ENCODE peak calls at places on chromosome 11, in eight cellular contexts. One of them, this sample, is unnamed.

GRCh38 chr11:65375012-65375411 is 7.4 kb downstream of the SLC25A45 start:
- DNase-seq in HCT116: no peak
- DNase-seq in GM23338: no peak
- DNase-seq in breast epithelium: no peak
- DNase-seq in AG04450: no peak
- DNase-seq in OCI-LY7: no peak
- DNase-seq in brain microvascular endothelial cell: no peak
- DNase-seq in IMR-90: no peak
- DNase-seq in this sample: no peak

GRCh38 chr11:102798012-102798746 is at the start of gene MMP1:
- DNase-seq in IMR-90: peak; percentile 90
- DNase-seq in HCT116: no peak
- DNase-seq in AG04450: peak; percentile 29
- DNase-seq in GM23338: no peak
- DNase-seq in brain microvascular endothelial cell: peak; percentile 40
- DNase-seq in breast epithelium: no peak
- DNase-seq in OCI-LY7: no peak
- DNase-seq in this sample: no peak

GRCh38 chr11:114246321-114247069 is 49.7 kb upstream of the NNMT start:
- DNase-seq in OCI-LY7: no peak
- DNase-seq in HCT116: no peak
- DNase-seq in AG04450: no peak
- DNase-seq in breast epithelium: no peak
- DNase-seq in brain microvascular endothelial cell: no peak
- DNase-seq in IMR-90: no peak
- DNase-seq in GM23338: no peak
- DNase-seq in this sample: no peak

GRCh38 chr11:119149371-119150275 is 771 bp downstream of the ABCG4 start:
- DNase-seq in brain microvascular endothelial cell: no peak
- DNase-seq in AG04450: no peak
- DNase-seq in HCT116: no peak
- DNase-seq in OCI-LY7: no peak
- DNase-seq in IMR-90: no peak
- DNase-seq in GM23338: peak; percentile 63
- DNase-seq in breast epithelium: no peak
- DNase-seq in this sample: no peak

GRCh38 chr11:32893091-32893946 is 708 bp downstream of the QSER1 start:
- DNase-seq in AG04450: no peak
- DNase-seq in breast epithelium: no peak
- DNase-seq in OCI-LY7: peak; percentile 80
- DNase-seq in GM23338: peak; percentile 82
- DNase-seq in HCT116: no peak
- DNase-seq in brain microvascular endothelial cell: peak; percentile 24
- DNase-seq in IMR-90: peak; percentile 26
- DNase-seq in this sample: peak; percentile 74

GRCh38 chr11:8501838-8502237 is 92.2 kb downstream of the STK33 start:
- DNase-seq in AG04450: no peak
- DNase-seq in GM23338: no peak
- DNase-seq in HCT116: no peak
- DNase-seq in brain microvascular endothelial cell: peak; percentile 5
- DNase-seq in breast epithelium: no peak
- DNase-seq in IMR-90: peak; percentile 19
- DNase-seq in OCI-LY7: no peak
- DNase-seq in this sample: no peak

GRCh38 chr11:94758671-94759070 is 9.5 kb upstream of the AMOTL1 start:
- DNase-seq in IMR-90: no peak
- DNase-seq in HCT116: no peak
- DNase-seq in breast epithelium: no peak
- DNase-seq in brain microvascular endothelial cell: no peak
- DNase-seq in OCI-LY7: no peak
- DNase-seq in AG04450: no peak
- DNase-seq in GM23338: no peak
- DNase-seq in this sample: no peak

GRCh38 chr11:105040703-105041102 is 4.4 kb downstream of the CARD16 start:
- DNase-seq in HCT116: no peak
- DNase-seq in IMR-90: no peak
- DNase-seq in breast epithelium: no peak
- DNase-seq in brain microvascular endothelial cell: no peak
- DNase-seq in AG04450: no peak
- DNase-seq in GM23338: no peak
- DNase-seq in OCI-LY7: no peak
- DNase-seq in this sample: no peak

DNA sequence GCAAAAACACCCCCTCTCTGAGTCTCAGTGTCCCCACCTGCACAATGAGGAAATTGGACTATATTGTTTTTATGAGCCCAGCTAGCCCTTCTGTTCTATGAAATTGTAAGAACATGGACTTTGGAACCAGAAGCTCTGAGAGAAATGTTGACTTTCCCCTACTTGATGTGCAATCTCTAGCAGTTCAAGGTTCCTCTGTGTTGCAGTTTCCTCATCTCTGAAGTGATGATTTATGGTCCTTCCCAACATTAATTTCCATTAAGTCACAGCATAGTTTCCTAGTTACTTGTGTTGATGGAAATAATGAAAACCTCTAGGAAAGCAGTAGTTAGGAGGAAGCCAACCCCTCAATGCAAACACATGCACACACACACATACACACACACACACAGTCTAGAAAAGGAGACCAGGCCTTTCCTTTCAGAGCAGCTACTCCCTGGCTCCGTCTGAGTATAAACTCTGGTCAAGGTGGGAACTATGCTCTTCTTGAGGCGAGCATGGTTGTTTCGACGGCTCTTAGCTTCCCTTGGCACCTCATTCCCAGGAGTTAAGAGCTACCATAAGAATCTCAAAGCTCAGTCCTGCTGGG is 518.4 kb downstream of the SOX6 start:
- DNase-seq in breast epithelium: no peak
- DNase-seq in OCI-LY7: no peak
- DNase-seq in brain microvascular endothelial cell: no peak
- DNase-seq in HCT116: no peak
- DNase-seq in AG04450: no peak
- DNase-seq in IMR-90: no peak
- DNase-seq in GM23338: no peak
- DNase-seq in this sample: no peak
- H3K27ac ChIP-seq in breast epithelium: no peak overlapping the region
- H3K27ac ChIP-seq in OCI-LY7: no peak overlapping the region
- H3K27ac ChIP-seq in brain microvascular endothelial cell: no peak overlapping the region
- H3K27ac ChIP-seq in HCT116: no peak overlapping the region
- H3K27ac ChIP-seq in AG04450: no peak overlapping the region
- H3K27ac ChIP-seq in IMR-90: no peak overlapping the region
- H3K27ac ChIP-seq in GM23338: no peak overlapping the region
- H3K27ac ChIP-seq in this sample: no peak overlapping the region

GRCh38 chr11:134045799-134046635 is 22.9 kb upstream of the JAM3 start:
- DNase-seq in GM23338: peak; percentile 68
- DNase-seq in AG04450: no peak
- DNase-seq in brain microvascular endothelial cell: no peak
- DNase-seq in breast epithelium: no peak
- DNase-seq in IMR-90: no peak
- DNase-seq in OCI-LY7: no peak
- DNase-seq in HCT116: no peak
- DNase-seq in this sample: peak; percentile 49
- TF ChIP-seq CTCF in GM23338: peak; percentile 45
- TF ChIP-seq CTCF in AG04450: peak; percentile 58
- TF ChIP-seq CTCF in brain microvascular endothelial cell: peak; percentile 60
- TF ChIP-seq CTCF in breast epithelium: no peak
- TF ChIP-seq CTCF in IMR-90: peak; percentile 37
- TF ChIP-seq CTCF in OCI-LY7: no peak
- TF ChIP-seq CTCF in HCT116: peak; percentile 20
- TF ChIP-seq CTCF in this sample: peak; percentile 60

DNA sequence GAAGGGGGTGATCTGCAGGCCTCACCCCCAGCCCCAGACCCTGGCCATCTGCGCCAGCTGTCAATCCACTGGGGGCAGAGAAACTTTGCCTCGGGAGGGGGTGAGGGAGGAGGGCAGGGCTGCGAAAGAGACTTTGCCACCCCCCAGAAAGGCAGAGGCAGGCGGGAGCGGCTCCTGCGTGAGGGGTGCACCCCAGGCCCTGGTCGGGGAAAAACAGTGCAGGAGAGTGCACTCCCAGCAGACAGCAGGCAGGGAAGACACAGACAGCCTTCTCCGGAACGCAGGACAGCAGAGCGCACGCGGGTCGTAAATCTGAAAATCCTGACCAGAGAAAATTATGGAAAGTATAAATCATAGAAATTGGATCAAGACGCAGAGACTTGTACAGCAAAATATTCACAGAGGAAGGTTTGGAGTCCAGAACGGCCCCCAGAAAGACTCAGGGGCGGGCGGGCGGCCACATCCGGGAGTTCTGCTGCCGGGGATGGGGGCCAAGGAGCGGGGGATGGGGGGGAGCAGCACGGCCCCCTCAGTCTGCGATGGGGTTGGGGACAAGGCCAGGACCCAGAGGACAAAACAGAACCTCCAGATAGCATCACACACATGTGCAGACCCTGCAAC is 8.0 kb upstream of the MRPL23 start:
- DNase-seq in breast epithelium: no peak
- DNase-seq in brain microvascular endothelial cell: no peak
- DNase-seq in AG04450: no peak
- DNase-seq in OCI-LY7: no peak
- DNase-seq in IMR-90: no peak
- DNase-seq in HCT116: no peak
- DNase-seq in GM23338: no peak
- DNase-seq in this sample: peak; percentile 47
- H3K27ac ChIP-seq in breast epithelium: peak overlapping the region; percentile 64
- H3K27ac ChIP-seq in brain microvascular endothelial cell: no peak overlapping the region
- H3K27ac ChIP-seq in AG04450: no peak overlapping the region
- H3K27ac ChIP-seq in OCI-LY7: no peak overlapping the region
- H3K27ac ChIP-seq in IMR-90: no peak overlapping the region
- H3K27ac ChIP-seq in HCT116: no peak overlapping the region
- H3K27ac ChIP-seq in GM23338: no peak overlapping the region
- H3K27ac ChIP-seq in this sample: peak overlapping the region; percentile 74

GRCh38 chr11:11620251-11620965 is 1.4 kb downstream of the GALNT18 start:
- DNase-seq in brain microvascular endothelial cell: no peak
- DNase-seq in IMR-90: peak; percentile 12
- DNase-seq in HCT116: peak; percentile 47
- DNase-seq in GM23338: peak; percentile 66
- DNase-seq in breast epithelium: peak; percentile 68
- DNase-seq in OCI-LY7: no peak
- DNase-seq in AG04450: no peak
- DNase-seq in this sample: peak; percentile 60

GRCh38 chr11:11622772-11623531 is 1.1 kb upstream of the GALNT18 start:
- DNase-seq in AG04450: no peak
- DNase-seq in brain microvascular endothelial cell: no peak
- DNase-seq in IMR-90: no peak
- DNase-seq in HCT116: no peak
- DNase-seq in breast epithelium: no peak
- DNase-seq in GM23338: no peak
- DNase-seq in OCI-LY7: no peak
- DNase-seq in this sample: no peak

GRCh38 chr11:11620966-11621880 is 582 bp downstream of the GALNT18 start:
- DNase-seq in IMR-90: peak; percentile 44
- DNase-seq in brain microvascular endothelial cell: no peak
- DNase-seq in HCT116: no peak
- DNase-seq in AG04450: no peak
- DNase-seq in GM23338: peak; percentile 50
- DNase-seq in breast epithelium: no peak
- DNase-seq in OCI-LY7: no peak
- DNase-seq in this sample: peak; percentile 45

GRCh38 chr11:11624206-11624605 is 2.4 kb upstream of the GALNT18 start:
- DNase-seq in GM23338: no peak
- DNase-seq in HCT116: no peak
- DNase-seq in AG04450: no peak
- DNase-seq in breast epithelium: no peak
- DNase-seq in brain microvascular endothelial cell: no peak
- DNase-seq in OCI-LY7: no peak
- DNase-seq in IMR-90: no peak
- DNase-seq in this sample: no peak

GRCh38 chr11:11621881-11622706 is at the start of gene GALNT18:
- DNase-seq in AG04450: peak; percentile 80
- DNase-seq in IMR-90: peak; percentile 90
- DNase-seq in HCT116: peak; percentile 81
- DNase-seq in breast epithelium: peak; percentile 91
- DNase-seq in OCI-LY7: peak; percentile 33
- DNase-seq in brain microvascular endothelial cell: peak; percentile 74
- DNase-seq in GM23338: peak; percentile 96
- DNase-seq in this sample: peak; percentile 94
- TF ChIP-seq CTCF in AG04450: peak; percentile 41
- TF ChIP-seq CTCF in IMR-90: peak; percentile 50
- TF ChIP-seq CTCF in HCT116: peak; percentile 29
- TF ChIP-seq CTCF in breast epithelium: peak; percentile 34
- TF ChIP-seq CTCF in OCI-LY7: peak; percentile 20
- TF ChIP-seq CTCF in brain microvascular endothelial cell: peak; percentile 33
- TF ChIP-seq CTCF in GM23338: peak; percentile 34
- TF ChIP-seq CTCF in this sample: peak; percentile 54

GRCh38 chr11:82969811-82970210 is 68.3 kb downstream of the DDIAS start:
- DNase-seq in brain microvascular endothelial cell: no peak
- DNase-seq in breast epithelium: no peak
- DNase-seq in GM23338: no peak
- DNase-seq in HCT116: no peak
- DNase-seq in OCI-LY7: peak; percentile 94
- DNase-seq in IMR-90: no peak
- DNase-seq in AG04450: no peak
- DNase-seq in this sample: no peak
- H3K27ac ChIP-seq in brain microvascular endothelial cell: no peak overlapping the region
- H3K27ac ChIP-seq in breast epithelium: no peak overlapping the region
- H3K27ac ChIP-seq in GM23338: no peak overlapping the region
- H3K27ac ChIP-seq in HCT116: no peak overlapping the region
- H3K27ac ChIP-seq in OCI-LY7: peak overlapping the region; percentile 98
- H3K27ac ChIP-seq in IMR-90: no peak overlapping the region
- H3K27ac ChIP-seq in AG04450: no peak overlapping the region
- H3K27ac ChIP-seq in this sample: no peak overlapping the region

GRCh38 chr11:19160839-19161238 is 40.9 kb downstream of the CSRP3 start:
- DNase-seq in OCI-LY7: no peak
- DNase-seq in AG04450: no peak
- DNase-seq in brain microvascular endothelial cell: no peak
- DNase-seq in breast epithelium: no peak
- DNase-seq in GM23338: no peak
- DNase-seq in HCT116: no peak
- DNase-seq in IMR-90: no peak
- DNase-seq in this sample: no peak
- TF ChIP-seq CTCF in OCI-LY7: peak; percentile 27
- TF ChIP-seq CTCF in AG04450: no peak
- TF ChIP-seq CTCF in brain microvascular endothelial cell: no peak
- TF ChIP-seq CTCF in breast epithelium: no peak
- TF ChIP-seq CTCF in GM23338: no peak
- TF ChIP-seq CTCF in HCT116: no peak
- TF ChIP-seq CTCF in IMR-90: no peak
- TF ChIP-seq CTCF in this sample: no peak

DNA sequence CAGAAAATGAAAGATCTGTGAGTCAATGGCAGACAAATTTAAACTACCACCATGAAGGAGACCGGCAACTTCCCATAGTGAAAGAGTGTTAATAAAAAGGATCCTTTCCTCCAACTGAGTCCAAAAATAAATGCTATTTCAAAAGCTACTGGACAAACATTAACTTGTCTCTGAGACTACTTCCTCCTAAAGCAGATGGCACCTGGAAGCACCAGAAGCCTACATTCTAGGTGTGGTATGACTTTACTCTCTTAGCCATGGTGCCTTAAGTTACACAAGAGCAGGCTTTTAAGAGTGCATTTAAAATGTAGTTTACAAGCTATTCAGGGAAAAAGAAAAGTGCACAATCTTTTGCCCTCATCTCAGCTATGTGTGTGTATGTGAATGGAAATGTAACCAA is 2.5 kb downstream of the ARHGAP32 start:
- DNase-seq in OCI-LY7: no peak
- DNase-seq in IMR-90: no peak
- DNase-seq in AG04450: no peak
- DNase-seq in breast epithelium: no peak
- DNase-seq in HCT116: no peak
- DNase-seq in brain microvascular endothelial cell: no peak
- DNase-seq in GM23338: no peak
- DNase-seq in this sample: no peak
- H3K27ac ChIP-seq in OCI-LY7: no peak overlapping the region
- H3K27ac ChIP-seq in IMR-90: no peak overlapping the region
- H3K27ac ChIP-seq in AG04450: no peak overlapping the region
- H3K27ac ChIP-seq in breast epithelium: peak overlapping the region; percentile 45
- H3K27ac ChIP-seq in HCT116: no peak overlapping the region
- H3K27ac ChIP-seq in brain microvascular endothelial cell: no peak overlapping the region
- H3K27ac ChIP-seq in GM23338: no peak overlapping the region
- H3K27ac ChIP-seq in this sample: no peak overlapping the region

GRCh38 chr11:27720277-27720830 is 20.1 kb upstream of the BDNF start:
- DNase-seq in HCT116: no peak
- DNase-seq in breast epithelium: no peak
- DNase-seq in GM23338: peak; percentile 96
- DNase-seq in AG04450: no peak
- DNase-seq in OCI-LY7: no peak
- DNase-seq in IMR-90: peak; percentile 68
- DNase-seq in brain microvascular endothelial cell: peak; percentile 42
- DNase-seq in this sample: no peak
- TF ChIP-seq CTCF in HCT116: no peak
- TF ChIP-seq CTCF in breast epithelium: no peak
- TF ChIP-seq CTCF in GM23338: peak; percentile 62
- TF ChIP-seq CTCF in AG04450: peak; percentile 40
- TF ChIP-seq CTCF in OCI-LY7: no peak
- TF ChIP-seq CTCF in IMR-90: peak; percentile 18
- TF ChIP-seq CTCF in brain microvascular endothelial cell: peak; percentile 61
- TF ChIP-seq CTCF in this sample: no peak

This sample was measured in heart left ventricle.